ENCODE peak calls at places on chromosomes 7 and 10, in seven cellular contexts. P, S, L, H, Q, N and K are unnamed samples.

GRCh38 chr7:34362621-34363020 is 295.4 kb upstream of the NPSR1 start:
- DNase-seq in H (no peak), L (no peak), P (no peak), N (no peak), S (no peak), Q (no peak), K (no peak)

GRCh38 chr7:57651006-57651405 is 201.0 kb downstream of the ZNF716 start:
- DNase-seq in L (no peak), S (no peak), N (no peak), Q (no peak), H (no peak), P (no peak), K (no peak)

GRCh38 chr7:68148440-68148839 is 1151.8 kb downstream of the TYW1 start:
- DNase-seq in P (no peak), S (no peak), L (no peak), H (no peak), Q (no peak), N (no peak), K (no peak)

GRCh38 chr10:4131407-4132215 is 346.6 kb upstream of the KLF6 start:
- DNase-seq in S (peak; percentile 96), N (no peak), Q (peak; percentile 81), H (peak; percentile 63), L (peak; percentile 94), P (no peak), K (peak; percentile 71)

GRCh38 chr10:25805986-25806385 is 128.0 kb upstream of the MYO3A start:
- DNase-seq in L (no peak), Q (no peak), S (no peak), N (peak; percentile 77), H (no peak), P (no peak), K (no peak)

GRCh38 chr7:136914016-136914415 is 45.6 kb downstream of the CHRM2 start:
- DNase-seq in H (no peak), L (no peak), Q (no peak), S (no peak), N (no peak), P (no peak), K (no peak)

GRCh38 chr7:31648288-31648687 is 38.7 kb upstream of the PPP1R17 start:
- DNase-seq in L (no peak), P (no peak), Q (no peak), H (no peak), S (peak; percentile 6), N (peak; percentile 22), K (no peak)

GRCh38 chr7:78141533-78142281 is 343.1 kb downstream of the PHTF2 start:
- DNase-seq in Q (no peak), H (no peak), S (peak; percentile 65), P (no peak), N (no peak), L (peak; percentile 83), K (peak; percentile 53)

GRCh38 chr10:22560391-22561239 is 153.8 kb downstream of the PIP4K2A start:
- DNase-seq in Q (no peak), N (no peak), P (no peak), L (no peak), S (peak; percentile 14), H (no peak), K (no peak)

GRCh38 chr10:44369851-44370250 is 15.0 kb downstream of the CXCL12 start:
- DNase-seq in H (no peak), S (no peak), Q (no peak), L (peak; percentile 6), N (no peak), P (no peak), K (no peak)

GRCh38 chr10:64014281-64014680 is 493.1 kb downstream of the REEP3 start:
- DNase-seq in Q (no peak), L (no peak), S (no peak), N (peak; percentile 49), H (no peak), P (no peak), K (no peak)

GRCh38 chr7:43516581-43517342 is 66.1 kb upstream of the STK17A start:
- DNase-seq in L (peak; percentile 9), S (no peak), Q (no peak), P (no peak), N (no peak), H (peak; percentile 74), K (no peak)

GRCh38 chr7:116740758-116741462 is 68.9 kb downstream of the MET start:
- DNase-seq in L (no peak), H (no peak), Q (no peak), S (no peak), P (no peak), N (no peak), K (no peak)

GRCh38 chr10:95791425-95791979 is 35.5 kb downstream of the ENTPD1 start:
- DNase-seq in L (no peak), S (no peak), Q (no peak), H (no peak), P (no peak), N (no peak), K (no peak)

GRCh38 chr10:95790982-95791381 is 35.0 kb downstream of the ENTPD1 start:
- DNase-seq in P (no peak), N (no peak), H (no peak), S (no peak), L (no peak), Q (no peak), K (no peak)

GRCh38 chr10:95789928-95790327 is 34.0 kb downstream of the ENTPD1 start:
- DNase-seq in S (no peak), P (no peak), N (no peak), H (no peak), L (no peak), Q (no peak), K (no peak)

GRCh38 chr10:95787447-95787846 is 31.5 kb downstream of the ENTPD1 start:
- DNase-seq in S (no peak), P (no peak), L (no peak), Q (no peak), H (no peak), N (no peak), K (no peak)

DNA sequence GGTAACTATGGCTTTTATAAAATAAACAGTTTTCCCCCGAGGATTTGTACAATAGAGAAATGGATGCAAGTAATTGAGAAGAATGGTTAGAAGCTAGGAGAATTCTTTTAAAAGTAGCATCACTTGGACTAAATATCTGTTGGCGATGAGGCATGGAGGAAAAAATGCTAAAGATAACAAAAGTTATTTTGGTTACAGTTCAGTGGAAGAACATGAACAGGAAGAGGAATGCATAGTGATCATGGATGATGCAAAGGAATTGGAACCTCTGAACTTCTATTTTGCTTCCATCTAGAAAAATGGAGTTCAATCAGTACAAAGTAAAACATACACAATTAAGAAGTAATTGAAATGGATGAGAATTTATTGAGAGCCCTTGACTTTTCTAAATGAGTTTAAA is 32.9 kb downstream of the ENTPD1 start:
- DNase-seq in L (peak; percentile 21), Q (no peak), S (peak; percentile 88), P (no peak), N (no peak), H (no peak), K (peak; percentile 60)
- H3K4me3 ChIP-seq in L (no peak overlapping the region), Q (no peak overlapping the region), S (no peak overlapping the region), P (no peak overlapping the region), N (no peak overlapping the region), H (no peak overlapping the region), K (no peak overlapping the region)

GRCh38 chr10:88994034-88994433 is 3.4 kb downstream of the FAS start:
- DNase-seq in Q (no peak), L (peak; percentile 17), N (no peak), P (no peak), H (no peak), S (peak; percentile 8), K (no peak)
- H3K4me3 ChIP-seq in Q (no peak overlapping the region), L (peak overlapping the region; percentile 75), N (no peak overlapping the region), P (peak overlapping the region; percentile 92), H (no peak overlapping the region), S (no peak overlapping the region), K (no peak overlapping the region)

GRCh38 chr7:1144269-1144771 is 15.7 kb downstream of the ZFAND2A start:
- DNase-seq in P (no peak), L (peak; percentile 23), S (peak; percentile 19), Q (no peak), H (no peak), N (no peak), K (no peak)
- H3K4me3 ChIP-seq in P (no peak overlapping the region), L (no peak overlapping the region), S (no peak overlapping the region), Q (no peak overlapping the region), H (no peak overlapping the region), N (no peak overlapping the region), K (no peak overlapping the region)

GRCh38 chr7:87899258-87899657 is 23.0 kb downstream of the DBF4 start:
- DNase-seq in L (no peak), P (no peak), S (no peak), H (no peak), N (no peak), Q (no peak), K (no peak)
- H3K4me3 ChIP-seq in L (no peak overlapping the region), P (no peak overlapping the region), S (no peak overlapping the region), H (no peak overlapping the region), N (no peak overlapping the region), Q (no peak overlapping the region), K (no peak overlapping the region)

GRCh38 chr10:34744590-34744989 is 70.5 kb downstream of the PARD3 start:
- DNase-seq in P (no peak), L (no peak), N (no peak), S (no peak), Q (no peak), H (no peak), K (no peak)

GRCh38 chr10:34746094-34746493 is 69.0 kb downstream of the PARD3 start:
- DNase-seq in P (no peak), S (no peak), L (no peak), N (no peak), Q (no peak), H (no peak), K (no peak)

GRCh38 chr10:34745244-34745643 is 69.9 kb downstream of the PARD3 start:
- DNase-seq in H (no peak), S (no peak), L (no peak), N (no peak), Q (no peak), P (no peak), K (no peak)

GRCh38 chr10:34742456-34742855 is 72.6 kb downstream of the PARD3 start:
- DNase-seq in L (no peak), H (no peak), P (no peak), S (no peak), Q (no peak), N (no peak), K (no peak)

GRCh38 chr10:34743804-34744203 is 71.3 kb downstream of the PARD3 start:
- DNase-seq in N (no peak), L (peak; percentile 37), Q (no peak), P (peak; percentile 45), H (no peak), S (peak; percentile 38), K (no peak)
- H3K4me3 ChIP-seq in N (no peak overlapping the region), L (no peak overlapping the region), Q (no peak overlapping the region), P (peak overlapping the region; percentile 5), H (no peak overlapping the region), S (no peak overlapping the region), K (no peak overlapping the region)